ENCODE peak calls at places on chromosomes 16 and 17, in six cellular contexts. P is GM20000, D is BJ, M is B cell, K is fibroblast of lung, Y is psoas muscle. X is an unnamed sample.

GRCh38 chr16:53865492-53865863 is 161.5 kb downstream of the FTO start:
- DNase-seq in D (no peak), Y (no peak), P (peak; percentile 22), M (no peak), K (no peak), X (no peak)

GRCh38 chr17:75869282-75870141 is 8.9 kb downstream of the TRIM47 start:
- DNase-seq in K (peak; percentile 83), P (no peak), D (no peak), Y (peak; percentile 79), M (no peak), X (no peak)

GRCh38 chr17:969767-970387 is 9.7 kb downstream of the NXN start:
- DNase-seq in D (no peak), Y (no peak), K (no peak), P (no peak), M (no peak), X (peak; percentile 15)

GRCh38 chr17:76528528-76529223 is 8.8 kb downstream of the CYGB start:
- DNase-seq in K (peak; percentile 67), D (no peak), Y (peak; percentile 66), P (no peak), M (no peak), X (no peak)

GRCh38 chr17:55540414-55541091 is 29.3 kb upstream of the SMIM36 start:
- DNase-seq in K (peak; percentile 17), Y (no peak), D (peak; percentile 27), M (no peak), P (no peak), X (no peak)

GRCh38 chr16:84597518-84598390 is 20.1 kb downstream of the COTL1 start:
- DNase-seq in P (no peak), Y (peak; percentile 33), D (no peak), K (peak; percentile 53), M (peak; percentile 58), X (peak; percentile 69)

GRCh38 chr16:22685162-22685830 is 128.7 kb upstream of the HS3ST2 start:
- DNase-seq in P (no peak), M (no peak), Y (peak; percentile 60), D (no peak), K (peak; percentile 22), X (no peak)

GRCh38 chr16:78744099-78744498 is 644.6 kb downstream of the WWOX start:
- DNase-seq in P (no peak), Y (no peak), D (no peak), M (no peak), K (no peak), X (no peak)

GRCh38 chr16:29025218-29025617 is 40.4 kb downstream of the LAT start:
- DNase-seq in Y (no peak), D (no peak), P (no peak), K (no peak), M (no peak), X (peak; percentile 60)

GRCh38 chr17:19590912-19591551 is 57.4 kb downstream of the SLC47A1 start:
- DNase-seq in Y (no peak), K (no peak), D (no peak), P (no peak), M (no peak), X (no peak)

GRCh38 chr17:64180089-64180488 is 50.1 kb upstream of the ERN1 start:
- DNase-seq in M (no peak), Y (no peak), D (no peak), K (peak; percentile 63), P (no peak), X (no peak)

GRCh38 chr17:38507921-38508569 is 79.8 kb downstream of the ARHGAP23 start:
- DNase-seq in M (no peak), K (no peak), D (no peak), Y (no peak), P (no peak), X (no peak)

DNA sequence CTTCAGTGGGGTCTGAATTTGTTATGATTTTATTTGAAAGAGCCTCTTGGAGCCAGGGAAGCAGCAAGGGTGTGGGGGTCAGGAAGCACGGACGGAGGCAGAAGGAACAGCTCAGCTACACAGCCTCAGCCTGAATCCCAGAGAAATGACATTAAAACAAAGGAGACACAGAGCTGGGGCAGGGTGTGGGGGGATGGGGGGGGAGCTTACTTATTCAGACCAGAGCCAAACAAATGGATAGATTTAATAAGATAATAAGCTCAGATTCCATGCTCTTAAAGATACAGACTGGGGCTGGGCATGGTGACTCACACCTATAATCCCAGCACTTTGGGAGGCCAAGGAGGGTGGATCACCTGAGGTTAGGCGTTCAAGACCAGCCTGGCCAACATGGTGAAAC is 195.3 kb downstream of the ZNF423 start:
- DNase-seq in M (no peak), D (no peak), K (no peak), P (no peak), Y (no peak), X (no peak)
- TF ChIP-seq CTCF in M (no peak), D (no peak), K (no peak), P (no peak), Y (no peak), X (no peak)

GRCh38 chr17:43812396-43813265 is 20.3 kb downstream of the MPP3 start:
- DNase-seq in P (no peak), D (no peak), K (no peak), Y (no peak), M (no peak), X (no peak)

GRCh38 chr17:43810823-43811222 is 22.1 kb downstream of the MPP3 start:
- DNase-seq in Y (no peak), D (no peak), M (no peak), P (no peak), K (no peak), X (no peak)

GRCh38 chr17:43805117-43805516 is 24.9 kb downstream of the CFAP97D1 start:
- DNase-seq in D (no peak), M (no peak), K (no peak), P (no peak), Y (no peak), X (no peak)

GRCh38 chr17:43810226-43810715 is 22.7 kb downstream of the MPP3 start:
- DNase-seq in K (no peak), D (no peak), M (no peak), Y (no peak), P (no peak), X (no peak)

DNA sequence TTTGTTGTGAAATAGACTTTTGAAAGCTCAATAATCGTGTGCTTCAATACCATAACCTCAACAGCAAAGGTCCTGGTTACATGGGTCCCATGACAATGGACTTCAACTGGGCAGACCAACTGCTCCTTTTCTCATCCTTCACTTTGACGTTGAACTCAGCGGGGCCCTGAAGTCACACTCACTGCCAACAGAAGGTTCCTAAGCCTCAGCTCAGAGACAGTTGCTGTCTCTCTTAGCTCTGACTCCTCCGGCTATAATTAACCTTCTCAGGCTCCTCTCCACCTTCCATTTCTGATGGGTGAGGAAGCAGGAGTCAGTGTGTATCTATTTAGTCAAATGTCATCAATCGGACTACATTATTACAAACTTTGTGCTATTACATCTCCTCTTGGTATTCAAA is 23.8 kb downstream of the MPP3 start:
- DNase-seq in D (no peak), M (no peak), P (no peak), Y (no peak), K (no peak), X (no peak)
- TF ChIP-seq CTCF in D (no peak), M (no peak), P (no peak), Y (no peak), K (no peak), X (no peak)

DNA sequence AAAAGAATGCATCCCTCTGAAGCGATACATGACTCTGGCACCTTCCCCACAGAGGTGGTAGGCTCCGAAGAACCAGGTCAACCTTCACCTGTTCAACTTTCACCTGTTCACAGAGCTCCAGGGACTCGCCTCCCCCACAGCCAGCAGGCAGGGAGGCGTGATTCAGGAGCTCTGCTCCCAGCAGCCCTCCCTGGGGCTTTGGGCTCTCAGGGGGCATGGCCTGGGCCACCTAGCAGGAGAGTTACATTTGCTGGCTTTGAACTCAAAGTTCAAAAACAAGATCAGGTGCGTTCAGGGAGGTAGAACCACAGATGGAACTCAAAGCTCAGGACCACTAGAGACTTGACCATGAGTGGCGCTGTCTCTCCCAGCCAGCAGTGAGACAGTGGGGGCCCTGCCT is 5.4 kb downstream of the VAC14 start:
- DNase-seq in M (no peak), Y (no peak), D (no peak), P (no peak), K (no peak), X (no peak)
- TF ChIP-seq CTCF in M (no peak), Y (no peak), D (no peak), P (no peak), K (no peak), X (no peak)

GRCh38 chr17:43350888-43351361 is 47.9 kb upstream of the ARL4D start:
- DNase-seq in D (no peak), M (no peak), K (no peak), Y (no peak), P (no peak), X (no peak)

GRCh38 chr17:43353364-43353763 is 45.4 kb upstream of the ARL4D start:
- DNase-seq in M (no peak), Y (no peak), K (no peak), D (no peak), P (no peak), X (no peak)

GRCh38 chr17:43351686-43352085 is 47.1 kb upstream of the ARL4D start:
- DNase-seq in M (no peak), K (no peak), D (no peak), P (no peak), Y (no peak), X (no peak)

GRCh38 chr17:43352579-43352978 is 46.2 kb upstream of the ARL4D start:
- DNase-seq in Y (no peak), M (no peak), D (no peak), K (no peak), P (no peak), X (no peak)

DNA sequence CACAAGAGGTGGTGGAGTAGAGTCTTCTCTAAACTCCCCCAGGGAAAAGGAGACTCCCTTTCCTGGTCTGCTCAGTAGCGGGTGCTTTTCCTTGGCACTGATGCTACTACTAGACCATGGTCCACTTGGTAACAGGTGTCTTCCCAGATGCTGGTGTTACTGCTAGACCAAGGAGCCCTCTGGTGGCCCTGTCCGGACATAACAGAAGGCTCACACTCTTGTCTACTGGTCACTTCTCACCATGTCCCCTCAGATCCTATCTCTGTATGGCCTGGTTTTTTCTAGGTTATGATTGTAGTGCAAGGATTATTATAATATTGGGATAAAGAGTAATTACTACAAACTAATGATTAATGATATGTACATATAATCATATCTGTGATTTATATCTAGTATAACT is 49.7 kb upstream of the ARL4D start:
- DNase-seq in K (no peak), Y (no peak), P (no peak), M (no peak), D (no peak), X (no peak)
- TF ChIP-seq CTCF in K (peak; percentile 48), Y (no peak), P (no peak), M (no peak), D (no peak), X (no peak)

X was measured in activated CD8-positive, alpha-beta T cell treated with anti-CD3 and anti-CD28 coated beads for 36 hours.